ENCODE peak calls at places on chromosomes 16 and 17, in seven cellular contexts. D is left lobe of liver; L is AG09319; Q is stimulated activated CD4-positive, alpha-beta T cell treated with anti-CD3 and anti-CD28 coated beads, Interleukin-2, amount 100 ng/mL, for 24 hours; I is astrocyte of the spinal cord; M is AG09309; B is NCI-H2081. F is an unnamed sample.

GRCh38 chr16:49127103-49127502 is 154.5 kb downstream of the CBLN1 start:
- DNase-seq in D (no peak), L (no peak), Q (no peak), I (no peak), M (no peak), B (no peak), F (no peak)

GRCh38 chr17:79742951-79743476 is 12.3 kb downstream of the ENPP7 start:
- DNase-seq in D (no peak), L (no peak), Q (no peak), I (no peak), M (no peak), B (no peak), F (no peak)

GRCh38 chr16:12661656-12662172 is 142.0 kb downstream of the CPPED1 start:
- DNase-seq in D (no peak), L (no peak), Q (no peak), I (peak), M (no peak), B (no peak), F (peak)

GRCh38 chr17:73468221-73468620 is 156.4 kb upstream of the CDC42EP4 start:
- DNase-seq in D (no peak), L (no peak), Q (no peak), I (no peak), M (no peak), B (no peak), F (no peak)

GRCh38 chr17:74610108-74610507 is 13.4 kb downstream of the CD300E start:
- DNase-seq in D (no peak), L (no peak), Q (no peak), I (no peak), M (no peak), B (no peak), F (no peak)

GRCh38 chr17:20611314-20611713 is 31.8 kb downstream of the CDRT15L2 start:
- DNase-seq in D (no peak), L (no peak), Q (no peak), I (no peak), M (no peak), B (no peak), F (no peak)

GRCh38 chr16:3954411-3954921 is 74.0 kb upstream of the CREBBP start:
- DNase-seq in D (no peak), L (no peak), Q (no peak), I (no peak), M (no peak), B (peak), F (no peak)

GRCh38 chr16:3101841-3102470 is 2.9 kb upstream of the ZSCAN10 start:
- DNase-seq in D (no peak), L (no peak), Q (peak), I (no peak), M (no peak), B (no peak), F (no peak)

GRCh38 chr16:75481475-75481874 is 13.8 kb downstream of the CHST6 start:
- DNase-seq in D (no peak), L (no peak), Q (no peak), I (no peak), M (no peak), B (no peak), F (no peak)

GRCh38 chr17:66522591-66523272 is 220.3 kb downstream of the PRKCA start:
- DNase-seq in D (no peak), L (no peak), Q (no peak), I (no peak), M (no peak), B (no peak), F (no peak)

GRCh38 chr17:21002309-21003006 is 40.4 kb downstream of the USP22 start:
- DNase-seq in D (no peak), L (no peak), Q (no peak), I (no peak), M (no peak), B (no peak), F (no peak)

GRCh38 chr17:57424777-57425188 is 168.5 kb downstream of the MSI2 start:
- DNase-seq in D (no peak), L (no peak), Q (no peak), I (peak), M (no peak), B (no peak), F (no peak)

GRCh38 chr17:36934144-36934758 is 3.0 kb upstream of the LHX1 start:
- DNase-seq in D (no peak), L (no peak), Q (no peak), I (no peak), M (no peak), B (no peak), F (no peak)

GRCh38 chr16:66599726-66600125 is 4.8 kb upstream of the CMTM3 start:
- DNase-seq in D (no peak), L (no peak), Q (no peak), I (no peak), M (no peak), B (no peak), F (no peak)

GRCh38 chr16:31361201-31362110 is 6.5 kb downstream of the ITGAX start:
- DNase-seq in D (no peak), L (no peak), Q (no peak), I (no peak), M (no peak), B (no peak), F (no peak)

GRCh38 chr17:32813021-32813420 is 63.9 kb downstream of the MYO1D start:
- DNase-seq in D (no peak), L (peak), Q (no peak), I (peak), M (peak), B (no peak), F (no peak)

F was measured in activated gamma-delta T cell treated with Interleukin-2 at 50 U/mL for 16 hours.